ENCODE peak calls at places on chromosomes 2 and 18, in six cellular contexts. O, W, I, N, V and Q are unnamed samples.

GRCh38 chr2:216416571-216417307 is 4.5 kb downstream of the SMARCAL1 start:
- DNase-seq in O (no peak), W (peak), I (no peak), N (no peak), V (no peak), Q (no peak)

GRCh38 chr2:142710336-142710735 is 167.1 kb upstream of the KYNU start:
- DNase-seq in O (peak), W (no peak), I (no peak), N (no peak), V (no peak), Q (no peak)

GRCh38 chr2:168912466-168913170 is 11.5 kb downstream of the G6PC2 start:
- DNase-seq in O (peak), W (no peak), I (no peak), N (no peak), V (no peak), Q (no peak)

GRCh38 chr18:59269563-59270214 is 3.6 kb downstream of the RAX start:
- DNase-seq in O (no peak), W (no peak), I (no peak), N (no peak), V (no peak), Q (no peak)

GRCh38 chr2:166610180-166610919 is 116.3 kb upstream of the SCN7A start:
- DNase-seq in O (peak), W (no peak), I (no peak), N (no peak), V (no peak), Q (no peak)

GRCh38 chr18:44793186-44793585 is 112.5 kb downstream of the SETBP1 start:
- DNase-seq in O (no peak), W (no peak), I (no peak), N (no peak), V (no peak), Q (no peak)

GRCh38 chr18:63022429-63023022 is 297.0 kb downstream of the BCL2 start:
- DNase-seq in O (no peak), W (peak), I (no peak), N (no peak), V (no peak), Q (no peak)

GRCh38 chr2:169361706-169362345 is 508 bp downstream of the LRP2 start:
- DNase-seq in O (peak), W (peak), I (no peak), N (no peak), V (peak), Q (no peak)

GRCh38 chr2:136131484-136131960 is 13.6 kb upstream of the CXCR4 start:
- DNase-seq in O (no peak), W (no peak), I (no peak), N (no peak), V (no peak), Q (no peak)

GRCh38 chr18:57026316-57026715 is 120.6 kb upstream of the BOD1L2 start:
- DNase-seq in O (peak), W (no peak), I (no peak), N (no peak), V (no peak), Q (no peak)

GRCh38 chr2:39128919-39129391 is 8.1 kb upstream of the SOS1 start:
- DNase-seq in O (peak), W (no peak), I (no peak), N (peak), V (no peak), Q (peak)

GRCh38 chr2:158502984-158503383 is 46.2 kb downstream of the PKP4 start:
- DNase-seq in O (peak), W (no peak), I (peak), N (no peak), V (no peak), Q (no peak)

GRCh38 chr2:133218204-133218603 is 350.1 kb downstream of the NCKAP5 start:
- DNase-seq in O (no peak), W (no peak), I (no peak), N (no peak), V (no peak), Q (no peak)

GRCh38 chr18:58345064-58345463 is 283.8 kb downstream of the ALPK2 start:
- DNase-seq in O (no peak), W (no peak), I (no peak), N (no peak), V (no peak), Q (no peak)

GRCh38 chr18:14978962-14979535 is 231.1 kb downstream of the ANKRD30B start:
- DNase-seq in O (peak), W (peak), I (no peak), N (peak), V (no peak), Q (no peak)
- TF ChIP-seq CTCF in O (peak), W (no peak), I (peak), N (peak), V (no peak), Q (no peak)

GRCh38 chr2:21781962-21782361 is 658.2 kb downstream of the TDRD15 start:
- DNase-seq in O (no peak), W (no peak), I (no peak), N (no peak), V (no peak), Q (no peak)
- TF ChIP-seq CTCF in O (no peak), W (no peak), I (no peak), N (no peak), V (no peak), Q (no peak)

GRCh38 chr2:3597567-3597966 is 2.7 kb downstream of the COLEC11 start:
- DNase-seq in O (no peak), W (no peak), I (no peak), N (no peak), V (peak), Q (no peak)
- TF ChIP-seq CTCF in O (no peak), W (no peak), I (no peak), N (no peak), V (no peak), Q (no peak)

GRCh38 chr18:25672490-25672889 is 320.5 kb upstream of the ZNF521 start:
- DNase-seq in O (no peak), W (no peak), I (no peak), N (no peak), V (no peak), Q (no peak)
- TF ChIP-seq CTCF in O (peak), W (peak), I (peak), N (no peak), V (peak), Q (no peak)

DNA sequence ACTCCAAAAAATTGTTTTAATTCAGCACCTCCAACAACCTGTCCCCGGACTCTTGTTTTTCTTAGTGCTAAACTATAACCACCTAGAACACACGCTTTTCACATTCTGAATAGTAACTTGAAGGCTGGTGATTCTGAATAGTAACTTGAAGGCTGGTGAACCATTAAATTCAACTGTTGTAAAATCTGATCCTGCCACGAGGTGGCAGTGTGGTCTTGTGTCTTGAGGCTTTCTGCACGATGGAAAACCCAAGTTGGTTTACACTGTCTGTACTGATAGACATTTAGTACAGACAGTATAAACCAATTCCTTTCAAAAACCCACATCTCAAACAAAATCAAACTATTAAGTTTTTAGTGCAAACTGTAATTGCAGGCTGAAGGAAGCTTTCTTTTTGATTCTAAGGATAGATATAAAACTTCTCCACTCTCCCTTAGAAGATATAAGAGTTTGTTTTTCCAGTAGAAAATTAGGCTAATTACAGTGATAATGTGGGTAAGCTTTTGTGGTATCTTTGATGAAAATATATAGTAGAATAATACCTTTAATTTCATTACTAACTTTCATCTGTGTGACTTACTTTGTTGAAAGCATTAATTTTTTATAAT is 57.6 kb downstream of the VAPA start:
- DNase-seq in O (peak), W (peak), I (peak), N (peak), V (peak), Q (peak)
- TF ChIP-seq CTCF in O (peak), W (peak), I (peak), N (peak), V (peak), Q (peak)

DNA sequence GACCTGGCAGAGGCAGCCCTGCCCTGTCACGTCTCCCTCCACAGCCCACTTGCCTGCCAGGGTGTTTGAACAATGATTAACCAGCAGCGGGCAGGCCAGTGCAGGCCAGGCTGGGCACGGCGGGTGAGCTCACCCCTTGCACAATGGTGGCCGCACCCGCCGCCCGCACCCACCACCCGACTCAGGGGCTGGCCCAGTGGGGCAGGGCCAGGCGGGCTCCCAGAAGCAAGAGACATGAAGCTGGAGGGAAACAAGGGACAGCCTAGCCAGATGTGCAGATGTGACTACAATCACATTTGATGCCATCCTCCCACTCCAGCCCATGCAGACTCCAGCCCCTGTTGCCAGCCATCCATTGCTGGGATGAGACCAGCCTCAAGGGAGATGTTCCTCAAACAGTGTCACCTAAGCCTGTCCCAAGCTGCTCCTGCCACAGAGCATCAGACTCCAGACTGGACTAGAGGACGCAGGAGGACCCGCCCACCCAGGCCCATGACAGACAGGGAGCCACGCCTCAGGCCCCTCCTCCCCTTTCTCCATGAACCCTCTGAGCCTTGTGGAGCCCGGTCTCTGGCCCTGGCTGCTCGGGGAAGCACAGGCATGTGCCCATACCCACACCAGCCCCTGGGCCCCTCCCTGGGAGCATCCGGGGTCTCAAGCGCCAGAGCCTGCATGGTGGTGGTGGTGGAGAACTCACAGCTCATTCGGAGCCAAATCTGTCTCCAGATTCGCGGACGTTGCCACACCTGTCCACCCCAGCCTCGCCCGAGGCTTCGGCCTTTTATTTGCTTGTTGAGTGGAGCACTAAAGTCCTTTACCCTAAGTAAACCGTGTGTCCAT is 45.0 kb downstream of the SDC1 start:
- DNase-seq in O (no peak), W (peak), I (no peak), N (peak), V (no peak), Q (no peak)
- TF ChIP-seq CTCF in O (no peak), W (no peak), I (no peak), N (no peak), V (no peak), Q (no peak)

DNA sequence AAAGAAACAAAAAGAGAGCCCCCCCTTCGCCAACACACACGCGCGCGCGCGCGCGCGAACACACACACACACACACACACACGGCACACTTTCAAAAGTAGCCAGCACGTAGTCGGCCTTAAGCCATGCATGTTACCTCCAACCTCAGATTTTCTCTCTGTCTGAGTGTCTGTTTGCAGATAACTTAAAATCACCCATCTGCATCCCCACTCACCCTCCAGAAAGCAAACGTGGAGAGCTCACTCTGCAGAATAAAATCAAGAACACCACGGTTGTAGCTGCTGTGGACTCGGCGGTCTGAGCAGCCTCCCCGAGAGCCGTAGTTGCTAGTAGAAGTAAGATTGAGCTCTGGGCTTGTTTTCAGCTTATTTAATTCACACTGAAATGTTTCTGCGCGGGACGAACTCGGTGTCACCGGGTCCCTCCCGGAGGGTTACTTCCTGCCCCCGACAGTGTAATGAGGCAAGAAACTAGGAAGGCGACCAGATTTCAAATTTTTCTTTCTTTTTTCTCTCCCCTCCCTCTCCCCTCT is 5.2 kb downstream of the MEIS1 start:
- DNase-seq in O (peak), W (no peak), I (no peak), N (no peak), V (no peak), Q (no peak)
- TF ChIP-seq CTCF in O (no peak), W (no peak), I (no peak), N (no peak), V (no peak), Q (no peak)